ENCODE peak calls at places on chromosome 5, in four cellular contexts. One of them, this sample, is unnamed.

GRCh38 chr5:68406767-68407232 is 191.2 kb downstream of the PIK3R1 start:
- DNase-seq in lower leg skin: no peak
- DNase-seq in epithelial cell of esophagus: no peak
- DNase-seq in HFF-Myc: no peak
- DNase-seq in this sample: no peak

GRCh38 chr5:177362102-177362868 is 4.6 kb downstream of the RGS14 start:
- DNase-seq in lower leg skin: no peak
- DNase-seq in epithelial cell of esophagus: no peak
- DNase-seq in HFF-Myc: no peak
- DNase-seq in this sample: no peak

GRCh38 chr5:37043693-37044092 is 167.1 kb downstream of the NIPBL start:
- DNase-seq in lower leg skin: no peak
- DNase-seq in epithelial cell of esophagus: no peak
- DNase-seq in HFF-Myc: no peak
- DNase-seq in this sample: no peak

GRCh38 chr5:176438959-176439757 is 9.0 kb upstream of the FAF2 start:
- DNase-seq in lower leg skin: peak
- DNase-seq in epithelial cell of esophagus: peak
- DNase-seq in HFF-Myc: no peak
- DNase-seq in this sample: no peak

GRCh38 chr5:10474521-10475075 is 32.9 kb downstream of the ROPN1L start:
- DNase-seq in lower leg skin: no peak
- DNase-seq in epithelial cell of esophagus: no peak
- DNase-seq in HFF-Myc: peak
- DNase-seq in this sample: no peak

GRCh38 chr5:116990010-116990409 is 415.4 kb upstream of the SEMA6A start:
- DNase-seq in lower leg skin: no peak
- DNase-seq in epithelial cell of esophagus: no peak
- DNase-seq in HFF-Myc: no peak
- DNase-seq in this sample: no peak

GRCh38 chr5:177256296-177256695 is 47.2 kb downstream of the RAB24 start:
- DNase-seq in lower leg skin: no peak
- DNase-seq in epithelial cell of esophagus: peak
- DNase-seq in HFF-Myc: no peak
- DNase-seq in this sample: no peak

GRCh38 chr5:135210286-135211055 is 176.4 kb upstream of the PITX1 start:
- DNase-seq in lower leg skin: peak
- DNase-seq in epithelial cell of esophagus: no peak
- DNase-seq in HFF-Myc: no peak
- DNase-seq in this sample: peak

GRCh38 chr5:175867587-175868347 is 3.6 kb upstream of the CPLX2 start:
- DNase-seq in lower leg skin: no peak
- DNase-seq in epithelial cell of esophagus: no peak
- DNase-seq in HFF-Myc: no peak
- DNase-seq in this sample: no peak

GRCh38 chr5:131466171-131466766 is 168.8 kb downstream of the RAPGEF6 start:
- DNase-seq in lower leg skin: no peak
- DNase-seq in epithelial cell of esophagus: peak
- DNase-seq in HFF-Myc: peak
- DNase-seq in this sample: no peak

GRCh38 chr5:147565524-147565923 is 55.7 kb upstream of the DPYSL3 start:
- DNase-seq in lower leg skin: no peak
- DNase-seq in epithelial cell of esophagus: peak
- DNase-seq in HFF-Myc: no peak
- DNase-seq in this sample: no peak

GRCh38 chr5:1998348-1998669 is 115.6 kb upstream of the IRX4 start:
- DNase-seq in lower leg skin: peak
- DNase-seq in epithelial cell of esophagus: no peak
- DNase-seq in HFF-Myc: no peak
- DNase-seq in this sample: peak

DNA sequence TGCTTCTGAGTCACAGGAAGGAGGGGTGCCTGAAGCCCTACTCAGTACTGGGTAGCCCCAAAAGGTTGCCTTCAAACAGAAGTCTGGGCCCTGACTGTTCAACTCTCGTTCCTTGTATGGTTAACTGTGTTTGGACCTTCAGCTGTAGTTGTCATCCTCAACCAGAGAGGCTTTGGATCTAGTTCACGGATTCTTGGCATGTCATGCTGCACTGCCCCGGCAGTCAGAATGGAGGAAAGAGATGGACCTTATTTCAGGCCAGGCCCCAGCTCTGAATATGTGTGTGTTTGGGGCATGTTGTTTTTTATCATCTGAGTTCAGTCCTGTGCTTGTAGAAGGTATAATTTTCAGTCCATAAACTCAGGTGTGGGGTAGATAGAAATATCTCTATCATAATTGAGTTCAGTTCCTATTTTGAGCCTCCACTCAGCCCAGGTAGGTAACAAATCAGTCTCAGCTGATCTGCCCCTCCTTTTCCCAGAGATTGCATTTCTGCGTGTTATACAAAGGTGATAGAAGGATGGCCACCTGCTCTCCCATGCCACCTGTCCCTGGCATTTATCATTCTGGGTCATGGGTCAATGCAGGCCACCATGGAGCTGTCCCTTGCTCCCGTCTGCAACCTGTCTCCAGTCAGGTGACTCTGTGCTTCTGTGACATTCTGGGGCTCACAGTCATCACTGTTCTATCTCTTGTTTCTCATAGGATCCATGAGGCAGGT is 127.5 kb upstream of the CPEB4 start:
- DNase-seq in lower leg skin: no peak
- DNase-seq in epithelial cell of esophagus: no peak
- DNase-seq in HFF-Myc: no peak
- DNase-seq in this sample: no peak
- TF ChIP-seq CTCF in lower leg skin: no peak
- TF ChIP-seq CTCF in epithelial cell of esophagus: no peak
- TF ChIP-seq CTCF in HFF-Myc: no peak
- TF ChIP-seq CTCF in this sample: no peak

GRCh38 chr5:158869092-158869491 is 230.6 kb downstream of the EBF1 start:
- DNase-seq in lower leg skin: no peak
- DNase-seq in epithelial cell of esophagus: no peak
- DNase-seq in HFF-Myc: no peak
- DNase-seq in this sample: no peak
- TF ChIP-seq CTCF in lower leg skin: no peak
- TF ChIP-seq CTCF in epithelial cell of esophagus: no peak
- TF ChIP-seq CTCF in HFF-Myc: no peak
- TF ChIP-seq CTCF in this sample: no peak

GRCh38 chr5:67234671-67235176 is 38.1 kb upstream of the CD180 start:
- DNase-seq in lower leg skin: no peak
- DNase-seq in epithelial cell of esophagus: peak
- DNase-seq in HFF-Myc: peak
- DNase-seq in this sample: no peak
- TF ChIP-seq CTCF in lower leg skin: no peak
- TF ChIP-seq CTCF in epithelial cell of esophagus: no peak
- TF ChIP-seq CTCF in HFF-Myc: no peak
- TF ChIP-seq CTCF in this sample: no peak

GRCh38 chr5:108259306-108259705 is 122.6 kb downstream of the FBXL17 start:
- DNase-seq in lower leg skin: no peak
- DNase-seq in epithelial cell of esophagus: peak
- DNase-seq in HFF-Myc: no peak
- DNase-seq in this sample: no peak

GRCh38 chr5:108258001-108258400 is 123.9 kb downstream of the FBXL17 start:
- DNase-seq in lower leg skin: no peak
- DNase-seq in epithelial cell of esophagus: peak
- DNase-seq in HFF-Myc: no peak
- DNase-seq in this sample: no peak

GRCh38 chr5:108263338-108263737 is 118.6 kb downstream of the FBXL17 start:
- DNase-seq in lower leg skin: no peak
- DNase-seq in epithelial cell of esophagus: no peak
- DNase-seq in HFF-Myc: no peak
- DNase-seq in this sample: no peak

GRCh38 chr5:108260105-108260857 is 121.6 kb downstream of the FBXL17 start:
- DNase-seq in lower leg skin: peak
- DNase-seq in epithelial cell of esophagus: peak
- DNase-seq in HFF-Myc: peak
- DNase-seq in this sample: no peak

GRCh38 chr5:108260858-108261170 is 121.1 kb downstream of the FBXL17 start:
- DNase-seq in lower leg skin: no peak
- DNase-seq in epithelial cell of esophagus: no peak
- DNase-seq in HFF-Myc: no peak
- DNase-seq in this sample: no peak
- TF ChIP-seq CTCF in lower leg skin: no peak
- TF ChIP-seq CTCF in epithelial cell of esophagus: no peak
- TF ChIP-seq CTCF in HFF-Myc: no peak
- TF ChIP-seq CTCF in this sample: no peak

DNA sequence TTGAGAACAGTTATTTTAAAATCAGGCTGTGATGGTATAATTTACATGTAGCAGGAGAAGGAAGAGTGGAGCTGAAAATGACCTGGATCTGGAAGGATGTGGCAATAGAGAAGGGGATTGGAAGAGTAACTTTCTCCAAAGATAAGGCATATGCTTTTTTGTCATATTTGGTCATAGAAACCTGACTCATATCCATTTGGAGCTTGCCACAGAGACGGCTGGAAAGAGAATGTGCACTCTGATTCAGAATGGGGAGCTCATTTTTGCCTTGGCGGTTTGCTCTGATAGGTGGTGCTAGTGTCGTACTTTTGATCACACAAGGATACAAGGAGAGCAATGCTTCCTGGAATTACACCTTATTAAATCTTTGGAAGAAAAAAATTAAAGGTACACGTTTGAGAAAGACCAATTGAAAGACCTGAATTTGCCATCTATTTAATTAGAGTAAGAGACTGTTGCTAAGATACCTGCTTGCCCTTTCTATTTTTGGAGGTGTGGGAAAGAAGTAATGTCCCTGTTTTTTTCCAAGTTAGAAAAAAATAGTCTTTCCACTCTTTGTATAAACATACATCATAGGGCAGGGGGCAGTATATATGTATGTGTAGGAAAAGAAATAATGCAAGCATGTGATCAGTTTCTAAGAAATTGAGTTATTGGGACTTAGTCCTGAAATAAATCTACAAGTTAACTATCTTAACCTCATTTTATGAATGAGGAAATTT is 5.4 kb downstream of the LSM11 start:
- DNase-seq in lower leg skin: no peak
- DNase-seq in epithelial cell of esophagus: peak
- DNase-seq in HFF-Myc: peak
- DNase-seq in this sample: no peak
- TF ChIP-seq CTCF in lower leg skin: no peak
- TF ChIP-seq CTCF in epithelial cell of esophagus: no peak
- TF ChIP-seq CTCF in HFF-Myc: no peak
- TF ChIP-seq CTCF in this sample: no peak

DNA sequence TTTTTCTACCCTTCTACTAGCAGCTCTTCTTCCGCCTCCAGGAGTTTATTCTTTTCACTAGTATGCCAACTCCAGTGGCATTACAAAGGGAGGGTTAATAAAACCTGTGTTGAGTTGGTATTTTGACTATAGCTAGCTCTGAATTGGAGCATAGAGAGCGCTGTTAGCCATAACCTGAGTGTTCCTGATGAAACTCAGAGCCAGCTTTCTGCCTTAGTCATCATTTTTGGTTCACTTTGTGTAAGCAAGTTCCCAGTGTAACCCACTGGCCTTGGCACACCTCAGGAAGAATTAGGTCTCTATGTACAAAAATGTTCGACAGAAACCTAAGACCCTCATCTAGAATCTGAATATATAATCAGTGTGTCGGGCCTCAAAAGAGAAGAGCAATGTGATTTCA is 238.9 kb downstream of the NR3C1 start:
- DNase-seq in lower leg skin: no peak
- DNase-seq in epithelial cell of esophagus: peak
- DNase-seq in HFF-Myc: no peak
- DNase-seq in this sample: no peak
- TF ChIP-seq CTCF in lower leg skin: no peak
- TF ChIP-seq CTCF in epithelial cell of esophagus: no peak
- TF ChIP-seq CTCF in HFF-Myc: no peak
- TF ChIP-seq CTCF in this sample: no peak

DNA sequence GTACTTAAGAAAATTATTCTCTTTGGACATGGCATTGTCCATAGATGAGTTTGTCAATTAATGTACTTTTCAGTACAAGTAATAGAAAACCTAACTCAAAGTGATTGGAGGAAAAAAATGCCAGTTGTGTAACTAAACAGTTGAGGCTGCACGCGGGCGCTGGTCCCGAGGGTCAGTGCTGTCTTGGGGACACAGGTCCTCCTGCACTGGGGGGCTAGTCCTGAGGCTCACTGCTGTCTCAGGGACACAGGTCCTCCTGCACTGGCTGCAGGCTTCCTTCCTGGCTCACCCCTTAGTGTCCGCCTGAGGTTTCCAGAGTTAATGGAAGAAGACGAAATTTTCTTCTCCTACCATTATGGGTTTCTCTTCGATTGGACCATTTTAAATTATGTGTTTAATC is 281.1 kb downstream of the CD180 start:
- DNase-seq in lower leg skin: no peak
- DNase-seq in epithelial cell of esophagus: no peak
- DNase-seq in HFF-Myc: no peak
- DNase-seq in this sample: no peak
- TF ChIP-seq CTCF in lower leg skin: no peak
- TF ChIP-seq CTCF in epithelial cell of esophagus: no peak
- TF ChIP-seq CTCF in HFF-Myc: no peak
- TF ChIP-seq CTCF in this sample: no peak